ENCODE peak calls at places on chromosome 20, in seven cellular contexts. One of them, this sample, is unnamed. For H3K79me1, the result is how much of the 10 kb centered on the place peaks cover.

GRCh38 chr20:7980332-7981046 is 39.1 kb downstream of the TMX4 start:
- DNase-seq in mesendoderm: peak
- DNase-seq in H9: peak
- DNase-seq in neuronal stem cell: peak
- DNase-seq in mesenchymal stem cell: peak
- DNase-seq in H1: peak
- DNase-seq in trophoblast cell: peak
- DNase-seq in this sample: peak

GRCh38 chr20:32980131-32980941 is 23.9 kb downstream of the SUN5 start:
- DNase-seq in H1: no peak
- DNase-seq in trophoblast cell: no peak
- DNase-seq in H9: no peak
- DNase-seq in mesendoderm: no peak
- DNase-seq in neuronal stem cell: no peak
- DNase-seq in mesenchymal stem cell: no peak
- DNase-seq in this sample: no peak

GRCh38 chr20:24987244-24987643 is 5.3 kb downstream of the APMAP start:
- DNase-seq in H9: peak
- DNase-seq in mesendoderm: no peak
- DNase-seq in trophoblast cell: no peak
- DNase-seq in neuronal stem cell: no peak
- DNase-seq in H1: no peak
- DNase-seq in mesenchymal stem cell: no peak
- DNase-seq in this sample: peak

GRCh38 chr20:54681869-54682268 is 206.5 kb downstream of the DOK5 start:
- DNase-seq in H1: no peak
- DNase-seq in mesenchymal stem cell: no peak
- DNase-seq in H9: no peak
- DNase-seq in neuronal stem cell: no peak
- DNase-seq in trophoblast cell: no peak
- DNase-seq in mesendoderm: no peak
- DNase-seq in this sample: no peak

GRCh38 chr20:3898639-3899038 is 9.5 kb downstream of the PANK2 start:
- DNase-seq in mesenchymal stem cell: no peak
- DNase-seq in neuronal stem cell: no peak
- DNase-seq in H9: no peak
- DNase-seq in H1: no peak
- DNase-seq in trophoblast cell: peak
- DNase-seq in mesendoderm: no peak
- DNase-seq in this sample: no peak

GRCh38 chr20:51104960-51105460 is 82.1 kb upstream of the KCNG1 start:
- DNase-seq in H1: no peak
- DNase-seq in H9: no peak
- DNase-seq in trophoblast cell: peak
- DNase-seq in mesendoderm: no peak
- DNase-seq in neuronal stem cell: no peak
- DNase-seq in mesenchymal stem cell: peak
- DNase-seq in this sample: no peak

GRCh38 chr20:25247100-25247665 is 702 bp upstream of the PYGB start:
- DNase-seq in mesendoderm: peak
- DNase-seq in H1: no peak
- DNase-seq in mesenchymal stem cell: peak
- DNase-seq in neuronal stem cell: peak
- DNase-seq in trophoblast cell: peak
- DNase-seq in H9: peak
- DNase-seq in this sample: peak

GRCh38 chr20:52240802-52241201 is 49.2 kb upstream of the ZFP64 start:
- DNase-seq in trophoblast cell: no peak
- DNase-seq in neuronal stem cell: no peak
- DNase-seq in mesenchymal stem cell: no peak
- DNase-seq in H1: no peak
- DNase-seq in mesendoderm: no peak
- DNase-seq in H9: no peak
- DNase-seq in this sample: no peak

GRCh38 chr20:3704085-3704484 is 8.3 kb downstream of the SIGLEC1 start:
- DNase-seq in H9: peak
- DNase-seq in trophoblast cell: no peak
- DNase-seq in mesendoderm: no peak
- DNase-seq in H1: no peak
- DNase-seq in neuronal stem cell: no peak
- DNase-seq in mesenchymal stem cell: no peak
- DNase-seq in this sample: no peak

GRCh38 chr20:38119446-38119845 is 45.6 kb downstream of the TGM2 start:
- DNase-seq in mesenchymal stem cell: no peak
- DNase-seq in H1: no peak
- DNase-seq in mesendoderm: no peak
- DNase-seq in H9: no peak
- DNase-seq in trophoblast cell: no peak
- DNase-seq in neuronal stem cell: no peak
- DNase-seq in this sample: no peak

GRCh38 chr20:23141450-23142161 is 55.5 kb upstream of the CD93 start:
- DNase-seq in H9: no peak
- DNase-seq in H1: no peak
- DNase-seq in mesenchymal stem cell: no peak
- DNase-seq in trophoblast cell: no peak
- DNase-seq in neuronal stem cell: no peak
- DNase-seq in mesendoderm: no peak
- DNase-seq in this sample: no peak

GRCh38 chr20:6418732-6419131 is 295.9 kb upstream of the FERMT1 start:
- DNase-seq in trophoblast cell: no peak
- DNase-seq in H9: no peak
- DNase-seq in H1: no peak
- DNase-seq in neuronal stem cell: no peak
- DNase-seq in mesendoderm: no peak
- DNase-seq in mesenchymal stem cell: peak
- DNase-seq in this sample: peak

GRCh38 chr20:36313936-36314335 is 7.8 kb downstream of the DLGAP4 start:
- DNase-seq in neuronal stem cell: no peak
- DNase-seq in mesendoderm: no peak
- DNase-seq in H1: no peak
- DNase-seq in mesenchymal stem cell: no peak
- DNase-seq in H9: no peak
- DNase-seq in trophoblast cell: no peak
- DNase-seq in this sample: no peak

GRCh38 chr20:54197621-54198604 is 10.0 kb upstream of the PFDN4 start:
- DNase-seq in H9: no peak
- DNase-seq in neuronal stem cell: no peak
- DNase-seq in trophoblast cell: no peak
- DNase-seq in mesendoderm: peak
- DNase-seq in mesenchymal stem cell: no peak
- DNase-seq in H1: no peak
- DNase-seq in this sample: peak

GRCh38 chr20:24948939-24949679 is at the start of gene CST7:
- DNase-seq in mesendoderm: no peak
- DNase-seq in H1: no peak
- DNase-seq in neuronal stem cell: no peak
- DNase-seq in H9: peak
- DNase-seq in mesenchymal stem cell: no peak
- DNase-seq in trophoblast cell: peak
- DNase-seq in this sample: no peak

GRCh38 chr20:29878281-29878741 is 1379.2 kb upstream of the DEFB115 start:
- DNase-seq in H9: no peak
- DNase-seq in mesenchymal stem cell: no peak
- DNase-seq in neuronal stem cell: no peak
- DNase-seq in trophoblast cell: peak
- DNase-seq in mesendoderm: no peak
- DNase-seq in H1: no peak
- DNase-seq in this sample: no peak

GRCh38 chr20:53522696-53523095 is 70.9 kb downstream of the ZNF217 start:
- DNase-seq in neuronal stem cell: no peak
- DNase-seq in mesenchymal stem cell: no peak
- DNase-seq in H1: no peak
- DNase-seq in trophoblast cell: no peak
- DNase-seq in mesendoderm: no peak
- DNase-seq in H9: no peak
- DNase-seq in this sample: no peak

GRCh38 chr20:40706977-40707582 is 18.0 kb upstream of the MAFB start:
- DNase-seq in trophoblast cell: no peak
- DNase-seq in neuronal stem cell: no peak
- DNase-seq in H9: peak
- DNase-seq in H1: no peak
- DNase-seq in mesenchymal stem cell: no peak
- DNase-seq in mesendoderm: peak
- DNase-seq in this sample: no peak

GRCh38 chr20:18496042-18496441 is 983 bp downstream of the RBBP9 start:
- DNase-seq in trophoblast cell: no peak
- DNase-seq in mesendoderm: no peak
- DNase-seq in neuronal stem cell: no peak
- DNase-seq in H1: no peak
- DNase-seq in H9: no peak
- DNase-seq in mesenchymal stem cell: peak
- DNase-seq in this sample: no peak

GRCh38 chr20:46993465-46994095 is 98.9 kb downstream of the EYA2 start:
- DNase-seq in mesenchymal stem cell: no peak
- DNase-seq in H1: no peak
- DNase-seq in neuronal stem cell: no peak
- DNase-seq in mesendoderm: peak
- DNase-seq in H9: no peak
- DNase-seq in trophoblast cell: no peak
- DNase-seq in this sample: no peak

GRCh38 chr20:46991850-46992639 is 97.4 kb downstream of the EYA2 start:
- DNase-seq in H1: no peak
- DNase-seq in mesenchymal stem cell: no peak
- DNase-seq in H9: no peak
- DNase-seq in trophoblast cell: no peak
- DNase-seq in mesendoderm: no peak
- DNase-seq in neuronal stem cell: no peak
- DNase-seq in this sample: no peak

GRCh38 chr20:46995561-46996142 is 101.0 kb downstream of the EYA2 start:
- DNase-seq in H1: no peak
- DNase-seq in trophoblast cell: no peak
- DNase-seq in mesenchymal stem cell: no peak
- DNase-seq in mesendoderm: peak
- DNase-seq in H9: no peak
- DNase-seq in neuronal stem cell: peak
- DNase-seq in this sample: no peak

GRCh38 chr20:46992640-46993035 is 98.0 kb downstream of the EYA2 start:
- DNase-seq in mesenchymal stem cell: no peak
- DNase-seq in trophoblast cell: no peak
- DNase-seq in neuronal stem cell: no peak
- DNase-seq in mesendoderm: peak
- DNase-seq in H9: peak
- DNase-seq in H1: no peak
- DNase-seq in this sample: no peak

DNA sequence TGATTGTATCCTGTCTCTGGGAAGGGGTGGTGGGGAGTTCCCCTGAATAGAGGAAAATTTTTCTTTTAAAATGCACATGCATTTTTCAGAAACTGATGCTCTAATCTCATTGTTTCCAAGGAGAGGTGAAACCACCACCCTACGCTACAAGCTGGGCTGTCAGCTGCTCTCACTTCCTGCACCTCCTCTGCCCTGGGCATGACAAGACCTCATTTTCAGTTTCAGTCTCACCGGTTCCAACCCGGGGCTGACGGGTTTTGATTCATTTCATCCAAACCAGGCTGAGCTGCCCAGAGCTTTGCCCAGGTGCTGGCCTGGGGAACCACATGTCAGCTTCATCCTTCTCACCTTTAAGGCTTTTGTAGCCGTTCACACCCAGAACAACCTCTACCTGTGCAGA is 99.7 kb downstream of the EYA2 start:
- DNase-seq in H9: no peak
- DNase-seq in trophoblast cell: no peak
- DNase-seq in mesenchymal stem cell: no peak
- DNase-seq in neuronal stem cell: no peak
- DNase-seq in H1: no peak
- DNase-seq in mesendoderm: no peak
- DNase-seq in this sample: no peak
- H2BK120ac ChIP-seq in H9: no peak
- H2BK120ac ChIP-seq in trophoblast cell: no peak
- H2BK120ac ChIP-seq in mesenchymal stem cell: no peak
- H2BK120ac ChIP-seq in neuronal stem cell: no peak
- H2BK120ac ChIP-seq in H1: no peak
- H2BK120ac ChIP-seq in mesendoderm: no peak
- H2BK120ac ChIP-seq in this sample: no peak

GRCh38 chr20:774016-774679 is 5.8 kb upstream of the SLC52A3 start:
- DNase-seq in trophoblast cell: no peak
- DNase-seq in mesendoderm: no peak
- DNase-seq in neuronal stem cell: no peak
- DNase-seq in H9: no peak
- DNase-seq in mesenchymal stem cell: no peak
- DNase-seq in H1: no peak
- DNase-seq in this sample: no peak

GRCh38 chr20:775679-776135 is 7.4 kb upstream of the SLC52A3 start:
- DNase-seq in mesendoderm: peak
- DNase-seq in neuronal stem cell: no peak
- DNase-seq in H1: peak
- DNase-seq in trophoblast cell: peak
- DNase-seq in H9: peak
- DNase-seq in mesenchymal stem cell: no peak
- DNase-seq in this sample: no peak

GRCh38 chr20:776165-776564 is 7.9 kb upstream of the SLC52A3 start:
- DNase-seq in trophoblast cell: no peak
- DNase-seq in mesenchymal stem cell: no peak
- DNase-seq in H1: no peak
- DNase-seq in neuronal stem cell: no peak
- DNase-seq in H9: no peak
- DNase-seq in mesendoderm: no peak
- DNase-seq in this sample: no peak

GRCh38 chr20:774680-775057 is 6.4 kb upstream of the SLC52A3 start:
- DNase-seq in mesenchymal stem cell: no peak
- DNase-seq in neuronal stem cell: no peak
- DNase-seq in H9: no peak
- DNase-seq in H1: no peak
- DNase-seq in mesendoderm: no peak
- DNase-seq in trophoblast cell: no peak
- DNase-seq in this sample: no peak

DNA sequence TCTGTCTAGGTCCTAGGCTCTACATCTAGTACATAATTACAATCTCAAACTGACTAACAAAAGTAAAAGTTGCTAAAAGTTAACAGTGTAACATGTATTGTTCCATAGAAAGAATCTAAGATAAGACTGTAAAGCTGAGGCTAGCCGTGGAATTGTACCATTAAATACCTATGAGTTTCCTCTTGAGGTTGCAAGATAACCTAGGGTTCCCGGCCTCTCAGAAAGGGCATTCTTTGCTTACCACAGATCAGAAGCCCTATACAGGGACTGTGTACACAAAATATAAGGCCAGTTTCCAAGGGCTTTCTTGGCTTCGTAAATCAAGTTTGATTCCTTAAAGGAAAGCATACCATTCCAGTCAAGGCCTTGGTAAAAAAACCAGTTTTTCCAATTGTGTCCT is 11.5 kb upstream of the SLC52A3 start:
- DNase-seq in neuronal stem cell: no peak
- DNase-seq in H9: no peak
- DNase-seq in H1: no peak
- DNase-seq in mesendoderm: no peak
- DNase-seq in mesenchymal stem cell: no peak
- DNase-seq in trophoblast cell: no peak
- DNase-seq in this sample: no peak
- H3K79me1 ChIP-seq in neuronal stem cell: under half
- H3K79me1 ChIP-seq in H9: under half
- H3K79me1 ChIP-seq in H1: under half
- H3K79me1 ChIP-seq in mesendoderm: under half
- H3K79me1 ChIP-seq in mesenchymal stem cell: under half
- H3K79me1 ChIP-seq in trophoblast cell: under half
- H3K79me1 ChIP-seq in this sample: under half

GRCh38 chr20:62989201-62989601 is 17.6 kb downstream of the BHLHE23 start:
- DNase-seq in H1: no peak
- DNase-seq in neuronal stem cell: no peak
- DNase-seq in H9: no peak
- DNase-seq in mesendoderm: no peak
- DNase-seq in mesenchymal stem cell: no peak
- DNase-seq in trophoblast cell: no peak
- DNase-seq in this sample: no peak
- H3K4me2 ChIP-seq in H1: no peak
- H3K4me2 ChIP-seq in neuronal stem cell: no peak
- H3K4me2 ChIP-seq in H9: no peak
- H3K4me2 ChIP-seq in mesendoderm: no peak
- H3K4me2 ChIP-seq in mesenchymal stem cell: no peak
- H3K4me2 ChIP-seq in trophoblast cell: no peak
- H3K4me2 ChIP-seq in this sample: no peak

GRCh38 chr20:34141293-34141692 is 29.2 kb upstream of the EIF2S2 start:
- DNase-seq in mesendoderm: no peak
- DNase-seq in mesenchymal stem cell: no peak
- DNase-seq in neuronal stem cell: no peak
- DNase-seq in H1: no peak
- DNase-seq in H9: no peak
- DNase-seq in trophoblast cell: no peak
- DNase-seq in this sample: no peak
- H2BK120ac ChIP-seq in mesendoderm: no peak
- H2BK120ac ChIP-seq in mesenchymal stem cell: no peak
- H2BK120ac ChIP-seq in neuronal stem cell: no peak
- H2BK120ac ChIP-seq in H1: no peak
- H2BK120ac ChIP-seq in H9: no peak
- H2BK120ac ChIP-seq in trophoblast cell: no peak
- H2BK120ac ChIP-seq in this sample: no peak

This sample was measured in IMR-90.